ENCODE peak calls at places on chromosomes 1 and 21, in ten cellular contexts. H is sigmoid colon; D is WTC11; J is cerebellar cortex; Z is foreskin fibroblast; P is Kasumi-1; G is CD8-positive, alpha-beta T cell; N is natural killer cell treated with Interleukin-12 subunit alpha and Interleukin-12 subunit beta and Interleukin-15 and Interleukin-18, amount 100 ng/mL, for 72 hours; T is T follicular helper cell; M is DMS79 treated with DMSO at 0.1 percent for 48 hours. X is an unnamed sample.

GRCh38 chr1:101971309-101971708 is 25.4 kb downstream of the OLFM3 start:
- DNase-seq in N (no peak), D (no peak), P (no peak), M (no peak), J (no peak), T (no peak), Z (no peak), H (no peak), G (no peak), X (no peak)

GRCh38 chr1:211830055-211830329 is 571 bp downstream of the LPGAT1 start:
- DNase-seq in D (no peak), N (no peak), T (no peak), H (no peak), P (no peak), M (no peak), J (no peak), G (peak), Z (no peak), X (no peak)

GRCh38 chr1:16181887-16182719 is 26.2 kb upstream of the EPHA2 start:
- DNase-seq in P (no peak), Z (peak), N (no peak), H (peak), D (peak), J (peak), G (no peak), M (no peak), T (no peak), X (peak)

GRCh38 chr21:39444406-39445145 is 1.0 kb downstream of the LCA5L start:
- DNase-seq in G (no peak), T (no peak), D (no peak), H (no peak), Z (peak), J (peak), M (no peak), N (no peak), P (no peak), X (no peak)

GRCh38 chr1:171635661-171636060 is 13.6 kb downstream of the MYOCOS start:
- DNase-seq in N (no peak), J (peak), P (no peak), T (no peak), M (no peak), D (no peak), G (no peak), Z (no peak), H (no peak), X (no peak)

GRCh38 chr21:41207401-41208388 is 39.7 kb downstream of the BACE2 start:
- DNase-seq in P (no peak), H (peak), J (no peak), M (peak), Z (peak), D (no peak), N (no peak), G (no peak), T (no peak), X (peak)

GRCh38 chr1:163565171-163565570 is 243.4 kb downstream of the NUF2 start:
- DNase-seq in P (no peak), M (no peak), T (no peak), Z (peak), H (no peak), N (no peak), J (no peak), D (no peak), G (no peak), X (no peak)

GRCh38 chr1:151221616-151222015 is 23.3 kb downstream of the PIP5K1A start:
- DNase-seq in N (no peak), J (no peak), H (no peak), G (no peak), T (no peak), M (no peak), P (no peak), D (no peak), Z (peak), X (no peak)

GRCh38 chr1:171142451-171143121 is 42.5 kb upstream of the FMO2 start:
- DNase-seq in J (no peak), D (no peak), N (no peak), H (peak), G (no peak), M (peak), P (no peak), Z (peak), T (no peak), X (peak)

GRCh38 chr1:213326666-213327317 is 275.8 kb downstream of the RPS6KC1 start:
- DNase-seq in D (no peak), P (peak), G (no peak), N (no peak), Z (peak), T (no peak), H (no peak), M (no peak), J (peak), X (no peak)

GRCh38 chr1:226820935-226821718 is 49.3 kb upstream of the PSEN2 start:
- DNase-seq in M (no peak), Z (peak), P (no peak), D (no peak), N (no peak), H (peak), J (no peak), G (no peak), T (no peak), X (peak)

X was measured in AG09319.